ENCODE peak calls at places on chromosome 13, in five cellular contexts. One of them, this sample, is unnamed.
A peak's percentile ranks its signal among the peaks of the same experiment; 100 is the strongest.

GRCh38 chr13:84648069-84648640 is 765.9 kb upstream of the SLITRK1 start:
- DNase-seq in uterus: no peak
- DNase-seq in bronchial epithelial cell: peak; percentile 24
- DNase-seq in psoas muscle: no peak
- DNase-seq in fibroblast of lung: peak; percentile 27
- DNase-seq in this sample: no peak

GRCh38 chr13:20126460-20127262 is 34.2 kb downstream of the GJA3 start:
- DNase-seq in uterus: no peak
- DNase-seq in bronchial epithelial cell: no peak
- DNase-seq in psoas muscle: no peak
- DNase-seq in fibroblast of lung: no peak
- DNase-seq in this sample: no peak

GRCh38 chr13:33582121-33582520 is 235.8 kb upstream of the RFC3 start:
- DNase-seq in uterus: no peak
- DNase-seq in bronchial epithelial cell: no peak
- DNase-seq in psoas muscle: no peak
- DNase-seq in fibroblast of lung: peak; percentile 37
- DNase-seq in this sample: no peak

GRCh38 chr13:107493271-107493670 is 722.1 kb downstream of the LIG4 start:
- DNase-seq in uterus: no peak
- DNase-seq in bronchial epithelial cell: no peak
- DNase-seq in psoas muscle: no peak
- DNase-seq in fibroblast of lung: no peak
- DNase-seq in this sample: no peak

GRCh38 chr13:73832203-73832602 is 302.0 kb downstream of the KLF12 start:
- DNase-seq in uterus: no peak
- DNase-seq in bronchial epithelial cell: peak; percentile 5
- DNase-seq in psoas muscle: no peak
- DNase-seq in fibroblast of lung: no peak
- DNase-seq in this sample: no peak

GRCh38 chr13:73299787-73300186 is 241.0 kb downstream of the KLF5 start:
- DNase-seq in uterus: no peak
- DNase-seq in bronchial epithelial cell: no peak
- DNase-seq in psoas muscle: no peak
- DNase-seq in fibroblast of lung: no peak
- DNase-seq in this sample: no peak

GRCh38 chr13:106033634-106034033 is 501.8 kb downstream of the EFNB2 start:
- DNase-seq in uterus: no peak
- DNase-seq in bronchial epithelial cell: peak; percentile 54
- DNase-seq in psoas muscle: no peak
- DNase-seq in fibroblast of lung: peak; percentile 81
- DNase-seq in this sample: peak; percentile 47

GRCh38 chr13:47455581-47455980 is 545.5 kb downstream of the SUCLA2 start:
- DNase-seq in uterus: no peak
- DNase-seq in bronchial epithelial cell: no peak
- DNase-seq in psoas muscle: no peak
- DNase-seq in fibroblast of lung: no peak
- DNase-seq in this sample: no peak

GRCh38 chr13:55341891-55342290 is 1798.8 kb upstream of the PRR20A start:
- DNase-seq in uterus: no peak
- DNase-seq in bronchial epithelial cell: no peak
- DNase-seq in psoas muscle: no peak
- DNase-seq in fibroblast of lung: no peak
- DNase-seq in this sample: no peak

GRCh38 chr13:34546841-34547240 is 395.2 kb upstream of the NBEA start:
- DNase-seq in uterus: no peak
- DNase-seq in bronchial epithelial cell: no peak
- DNase-seq in psoas muscle: no peak
- DNase-seq in fibroblast of lung: no peak
- DNase-seq in this sample: no peak

GRCh38 chr13:20461481-20461859 is 64.2 kb downstream of the CRYL1 start:
- DNase-seq in uterus: no peak
- DNase-seq in bronchial epithelial cell: peak; percentile 58
- DNase-seq in psoas muscle: no peak
- DNase-seq in fibroblast of lung: no peak
- DNase-seq in this sample: peak; percentile 38

GRCh38 chr13:99821741-99822140 is 149.8 kb downstream of the ZIC5 start:
- DNase-seq in uterus: no peak
- DNase-seq in bronchial epithelial cell: no peak
- DNase-seq in psoas muscle: no peak
- DNase-seq in fibroblast of lung: no peak
- DNase-seq in this sample: no peak

GRCh38 chr13:86002921-86003488 is 203.8 kb upstream of the SLITRK6 start:
- DNase-seq in uterus: no peak
- DNase-seq in bronchial epithelial cell: no peak
- DNase-seq in psoas muscle: no peak
- DNase-seq in fibroblast of lung: no peak
- DNase-seq in this sample: no peak

GRCh38 chr13:73702419-73703071 is 431.7 kb downstream of the KLF12 start:
- DNase-seq in uterus: no peak
- DNase-seq in bronchial epithelial cell: peak; percentile 92
- DNase-seq in psoas muscle: no peak
- DNase-seq in fibroblast of lung: no peak
- DNase-seq in this sample: no peak

GRCh38 chr13:40228981-40229380 is 437.5 kb downstream of the FOXO1 start:
- DNase-seq in uterus: no peak
- DNase-seq in bronchial epithelial cell: no peak
- DNase-seq in psoas muscle: no peak
- DNase-seq in fibroblast of lung: peak; percentile 27
- DNase-seq in this sample: no peak

GRCh38 chr13:60261432-60262351 is 98.0 kb upstream of the DIAPH3 start:
- DNase-seq in uterus: no peak
- DNase-seq in bronchial epithelial cell: no peak
- DNase-seq in psoas muscle: no peak
- DNase-seq in fibroblast of lung: no peak
- DNase-seq in this sample: no peak

GRCh38 chr13:85864963-85865530 is 65.8 kb upstream of the SLITRK6 start:
- DNase-seq in uterus: no peak
- DNase-seq in bronchial epithelial cell: peak; percentile 72
- DNase-seq in psoas muscle: no peak
- DNase-seq in fibroblast of lung: peak; percentile 41
- DNase-seq in this sample: peak; percentile 11

GRCh38 chr13:40318366-40318765 is 348.1 kb downstream of the FOXO1 start:
- DNase-seq in uterus: no peak
- DNase-seq in bronchial epithelial cell: peak; percentile 69
- DNase-seq in psoas muscle: peak; percentile 87
- DNase-seq in fibroblast of lung: no peak
- DNase-seq in this sample: no peak

GRCh38 chr13:41492432-41493267 is 35.3 kb downstream of the RGCC start:
- DNase-seq in uterus: no peak
- DNase-seq in bronchial epithelial cell: no peak
- DNase-seq in psoas muscle: no peak
- DNase-seq in fibroblast of lung: no peak
- DNase-seq in this sample: no peak

GRCh38 chr13:60591348-60591747 is 194.3 kb downstream of the TDRD3 start:
- DNase-seq in uterus: no peak
- DNase-seq in bronchial epithelial cell: no peak
- DNase-seq in psoas muscle: no peak
- DNase-seq in fibroblast of lung: no peak
- DNase-seq in this sample: peak; percentile 13

GRCh38 chr13:40181203-40181845 is 485.1 kb downstream of the FOXO1 start:
- DNase-seq in uterus: no peak
- DNase-seq in bronchial epithelial cell: peak; percentile 89
- DNase-seq in psoas muscle: no peak
- DNase-seq in fibroblast of lung: peak; percentile 87
- DNase-seq in this sample: peak; percentile 85

GRCh38 chr13:70923863-70924752 is 815.9 kb upstream of the KLHL1 start:
- DNase-seq in uterus: no peak
- DNase-seq in bronchial epithelial cell: no peak
- DNase-seq in psoas muscle: peak; percentile 39
- DNase-seq in fibroblast of lung: peak; percentile 44
- DNase-seq in this sample: peak; percentile 20

GRCh38 chr13:114244637-114245036 is 9.9 kb downstream of the CDC16 start:
- DNase-seq in uterus: no peak
- DNase-seq in bronchial epithelial cell: no peak
- DNase-seq in psoas muscle: no peak
- DNase-seq in fibroblast of lung: no peak
- DNase-seq in this sample: no peak

GRCh38 chr13:44117351-44117750 is 237.6 kb downstream of the LACC1 start:
- DNase-seq in uterus: no peak
- DNase-seq in bronchial epithelial cell: no peak
- DNase-seq in psoas muscle: no peak
- DNase-seq in fibroblast of lung: peak; percentile 53
- DNase-seq in this sample: no peak

GRCh38 chr13:74891610-74892009 is 590.4 kb downstream of the TBC1D4 start:
- DNase-seq in uterus: no peak
- DNase-seq in bronchial epithelial cell: peak; percentile 87
- DNase-seq in psoas muscle: no peak
- DNase-seq in fibroblast of lung: peak; percentile 58
- DNase-seq in this sample: peak; percentile 28

GRCh38 chr13:113947321-113948033 is 26.4 kb downstream of the C13orf46 start:
- DNase-seq in uterus: peak; percentile 78
- DNase-seq in bronchial epithelial cell: peak; percentile 36
- DNase-seq in psoas muscle: peak; percentile 84
- DNase-seq in fibroblast of lung: peak; percentile 64
- DNase-seq in this sample: peak; percentile 40

GRCh38 chr13:114068723-114069322 is 63.6 kb downstream of the RASA3 start:
- DNase-seq in uterus: peak; percentile 64
- DNase-seq in bronchial epithelial cell: peak; percentile 20
- DNase-seq in psoas muscle: peak; percentile 58
- DNase-seq in fibroblast of lung: peak; percentile 81
- DNase-seq in this sample: no peak

GRCh38 chr13:113033498-113033897 is 64.5 kb downstream of the MCF2L start:
- DNase-seq in uterus: no peak
- DNase-seq in bronchial epithelial cell: no peak
- DNase-seq in psoas muscle: no peak
- DNase-seq in fibroblast of lung: no peak
- DNase-seq in this sample: no peak

DNA sequence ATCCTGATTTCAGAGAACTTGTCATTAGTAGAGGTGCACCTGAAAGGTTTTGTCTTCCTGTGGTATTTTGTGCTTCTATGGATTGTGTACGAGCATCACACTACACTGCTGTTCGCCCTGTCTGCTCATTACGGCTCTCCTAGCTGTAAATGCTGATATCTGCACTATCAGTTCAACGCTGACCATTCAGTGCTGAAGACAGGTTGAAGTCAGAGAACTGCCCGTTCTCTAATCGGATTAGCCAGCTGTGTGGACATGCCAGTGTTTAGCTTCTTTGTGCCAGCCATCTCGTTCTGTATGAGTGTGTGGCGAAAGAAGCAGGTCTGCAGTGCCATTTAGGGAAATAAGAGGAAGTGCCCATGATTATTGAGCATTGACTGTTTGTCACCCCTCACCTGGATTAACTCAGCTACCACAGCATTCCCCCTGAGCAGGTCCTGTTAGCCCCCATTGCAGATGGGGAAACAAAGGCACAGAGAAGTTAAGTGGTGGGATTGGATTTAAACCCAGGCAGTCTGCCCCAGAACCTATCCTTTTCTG is 21.6 kb upstream of the C1QTNF9 start:
- DNase-seq in uterus: no peak
- DNase-seq in bronchial epithelial cell: no peak
- DNase-seq in psoas muscle: no peak
- DNase-seq in fibroblast of lung: no peak
- DNase-seq in this sample: no peak
- H3K36me3 ChIP-seq in uterus: no peaks in the 10 kb centered on the region
- H3K36me3 ChIP-seq in bronchial epithelial cell: no peaks in the 10 kb centered on the region
- H3K36me3 ChIP-seq in psoas muscle: peaks cover 34% of the 10 kb centered on the region
- H3K36me3 ChIP-seq in fibroblast of lung: peaks cover 6% of the 10 kb centered on the region
- H3K36me3 ChIP-seq in this sample: no peaks in the 10 kb centered on the region

DNA sequence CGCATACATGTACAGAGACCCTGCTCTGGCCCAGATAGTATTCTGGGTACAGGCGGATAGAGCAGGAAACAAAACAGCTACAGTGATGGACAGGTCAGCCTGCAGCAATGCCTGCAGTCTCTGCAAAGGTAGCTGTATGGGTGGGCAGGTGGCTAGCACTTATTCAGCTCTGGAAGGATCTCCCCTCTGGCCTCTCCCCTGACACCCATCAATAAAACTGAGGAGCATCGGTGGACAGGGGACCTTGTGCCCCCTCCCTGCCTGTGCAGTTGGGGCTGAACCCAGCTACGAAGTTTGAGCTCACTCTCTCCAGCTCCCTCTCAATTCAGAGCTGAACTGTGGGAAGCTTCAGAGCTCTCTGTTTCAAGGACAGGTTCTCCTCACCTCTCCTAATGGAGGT is 1.6 kb downstream of the ALOX5AP start:
- DNase-seq in uterus: no peak
- DNase-seq in bronchial epithelial cell: no peak
- DNase-seq in psoas muscle: no peak
- DNase-seq in fibroblast of lung: no peak
- DNase-seq in this sample: no peak
- H3K4me3 ChIP-seq in uterus: no peak overlapping the region
- H3K4me3 ChIP-seq in bronchial epithelial cell: no peak overlapping the region
- H3K4me3 ChIP-seq in psoas muscle: no peak overlapping the region
- H3K4me3 ChIP-seq in fibroblast of lung: no peak overlapping the region
- H3K4me3 ChIP-seq in this sample: no peak overlapping the region

DNA sequence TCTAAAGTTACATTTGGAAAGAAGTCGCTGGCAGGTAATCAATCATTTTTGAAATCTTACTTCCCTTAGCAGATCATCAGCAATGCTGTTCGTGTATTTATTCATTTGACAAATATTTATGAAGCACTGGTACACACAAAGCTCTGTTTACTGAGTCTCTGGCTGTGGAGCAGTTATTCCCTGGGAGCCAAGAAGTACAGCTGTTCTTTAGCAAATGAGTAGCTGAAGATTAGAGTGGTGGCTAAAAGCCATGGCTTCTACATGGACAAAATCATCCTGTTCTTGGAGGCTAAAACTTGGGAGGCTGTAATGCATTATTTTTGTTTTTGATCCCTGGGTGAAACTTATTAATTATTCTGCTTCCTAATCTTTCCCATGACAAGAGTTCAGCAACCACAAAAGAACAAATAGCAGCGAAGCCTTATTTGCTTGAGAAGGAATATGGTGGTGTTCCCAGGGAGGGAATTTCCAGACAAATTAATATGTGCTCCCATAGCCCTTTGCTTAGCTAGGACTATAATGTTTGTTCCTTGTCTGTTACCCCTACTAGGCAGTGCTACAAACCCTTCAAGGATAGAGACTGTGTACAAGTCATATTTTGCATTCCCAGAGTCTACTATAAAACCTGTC is 109.5 kb downstream of the DCT start:
- DNase-seq in uterus: no peak
- DNase-seq in bronchial epithelial cell: no peak
- DNase-seq in psoas muscle: no peak
- DNase-seq in fibroblast of lung: peak; percentile 92
- DNase-seq in this sample: no peak
- H3K27me3 ChIP-seq in uterus: no peaks in the 10 kb centered on the region
- H3K27me3 ChIP-seq in bronchial epithelial cell: no peaks in the 10 kb centered on the region
- H3K27me3 ChIP-seq in psoas muscle: no peaks in the 10 kb centered on the region
- H3K27me3 ChIP-seq in fibroblast of lung: no peaks in the 10 kb centered on the region
- H3K27me3 ChIP-seq in this sample: no peaks in the 10 kb centered on the region

GRCh38 chr13:110185696-110186095 is 121.3 kb downstream of the COL4A1 start:
- DNase-seq in uterus: no peak
- DNase-seq in bronchial epithelial cell: no peak
- DNase-seq in psoas muscle: no peak
- DNase-seq in fibroblast of lung: no peak
- DNase-seq in this sample: peak; percentile 92

GRCh38 chr13:110182461-110182860 is 124.5 kb downstream of the COL4A1 start:
- DNase-seq in uterus: no peak
- DNase-seq in bronchial epithelial cell: no peak
- DNase-seq in psoas muscle: no peak
- DNase-seq in fibroblast of lung: no peak
- DNase-seq in this sample: no peak

GRCh38 chr13:110187501-110188161 is 119.3 kb downstream of the COL4A1 start:
- DNase-seq in uterus: no peak
- DNase-seq in bronchial epithelial cell: peak; percentile 74
- DNase-seq in psoas muscle: no peak
- DNase-seq in fibroblast of lung: peak; percentile 71
- DNase-seq in this sample: peak; percentile 88

GRCh38 chr13:110183925-110184324 is 123.0 kb downstream of the COL4A1 start:
- DNase-seq in uterus: no peak
- DNase-seq in bronchial epithelial cell: no peak
- DNase-seq in psoas muscle: no peak
- DNase-seq in fibroblast of lung: no peak
- DNase-seq in this sample: peak; percentile 49

GRCh38 chr13:110186221-110186838 is 120.6 kb downstream of the COL4A1 start:
- DNase-seq in uterus: no peak
- DNase-seq in bronchial epithelial cell: no peak
- DNase-seq in psoas muscle: no peak
- DNase-seq in fibroblast of lung: no peak
- DNase-seq in this sample: no peak
- H3K36me3 ChIP-seq in uterus: no peaks in the 10 kb centered on the region
- H3K36me3 ChIP-seq in bronchial epithelial cell: no peaks in the 10 kb centered on the region
- H3K36me3 ChIP-seq in psoas muscle: peaks cover 71% of the 10 kb centered on the region
- H3K36me3 ChIP-seq in fibroblast of lung: peaks cover 5% of the 10 kb centered on the region
- H3K36me3 ChIP-seq in this sample: peaks cover 96% of the 10 kb centered on the region

This sample was measured in brain microvascular endothelial cell.